ENCODE peak calls at places on chromosomes 13 and 19, in six cellular contexts. E, L, W, J, I and C are unnamed samples.
A peak's percentile ranks its signal among the peaks of the same experiment; 100 is the strongest.

GRCh38 chr19:7337380-7338194 is 11.2 kb upstream of the ARHGEF18 start:
- DNase-seq in I (no peak), J (no peak), E (no peak), W (no peak), L (no peak), C (no peak)

GRCh38 chr13:79679334-79679733 is 198.4 kb downstream of the NDFIP2 start:
- DNase-seq in L (peak; percentile 58), E (no peak), W (peak; percentile 26), I (peak; percentile 89), J (peak; percentile 85), C (peak; percentile 44)

GRCh38 chr13:43374621-43375020 is 351.2 kb downstream of the DNAJC15 start:
- DNase-seq in E (no peak), L (no peak), J (no peak), I (no peak), W (no peak), C (no peak)

GRCh38 chr13:48318714-48319457 is 15.3 kb downstream of the RB1 start:
- DNase-seq in E (no peak), W (no peak), I (no peak), J (peak; percentile 25), L (no peak), C (peak; percentile 19)

GRCh38 chr19:10291554-10292205 is 1.9 kb downstream of the ICAM5 start:
- DNase-seq in L (peak; percentile 42), I (no peak), J (no peak), E (no peak), W (no peak), C (no peak)

GRCh38 chr13:68759617-68760016 is 1348.0 kb upstream of the ATXN8OS start:
- DNase-seq in I (no peak), W (no peak), E (no peak), L (no peak), J (no peak), C (no peak)

GRCh38 chr19:50701367-50701985 is 18.1 kb downstream of the SHANK1 start:
- DNase-seq in W (no peak), J (no peak), E (no peak), L (no peak), I (no peak), C (no peak)

GRCh38 chr13:87810391-87810801 is 139.2 kb downstream of the SLITRK5 start:
- DNase-seq in L (no peak), J (no peak), E (peak; percentile 47), W (no peak), I (peak; percentile 10), C (no peak)

GRCh38 chr19:50266896-50267295 is 62.3 kb downstream of the KCNC3 start:
- DNase-seq in W (no peak), E (no peak), L (no peak), I (no peak), J (no peak), C (no peak)

GRCh38 chr19:41577833-41578232 is 1.9 kb downstream of the CEACAM21 start:
- DNase-seq in L (no peak), I (no peak), J (no peak), E (no peak), W (no peak), C (no peak)

GRCh38 chr19:41575998-41576397 is at the start of gene CEACAM21:
- DNase-seq in J (no peak), I (no peak), E (peak; percentile 75), L (no peak), W (no peak), C (peak; percentile 30)

GRCh38 chr19:41578886-41579285 is 2.9 kb downstream of the CEACAM21 start:
- DNase-seq in J (no peak), E (no peak), I (no peak), W (no peak), L (no peak), C (no peak)

GRCh38 chr19:41577144-41577830 is 1.3 kb downstream of the CEACAM21 start:
- DNase-seq in L (no peak), W (no peak), J (no peak), E (no peak), I (no peak), C (no peak)
- H3K9me3 ChIP-seq in L (peaks cover 6% of the 10 kb centered on the region), W (peaks cover 3% of the 10 kb centered on the region), J (no peaks in the 10 kb centered on the region), E (no peaks in the 10 kb centered on the region), I (no peaks in the 10 kb centered on the region), C (peaks cover 20% of the 10 kb centered on the region)

DNA sequence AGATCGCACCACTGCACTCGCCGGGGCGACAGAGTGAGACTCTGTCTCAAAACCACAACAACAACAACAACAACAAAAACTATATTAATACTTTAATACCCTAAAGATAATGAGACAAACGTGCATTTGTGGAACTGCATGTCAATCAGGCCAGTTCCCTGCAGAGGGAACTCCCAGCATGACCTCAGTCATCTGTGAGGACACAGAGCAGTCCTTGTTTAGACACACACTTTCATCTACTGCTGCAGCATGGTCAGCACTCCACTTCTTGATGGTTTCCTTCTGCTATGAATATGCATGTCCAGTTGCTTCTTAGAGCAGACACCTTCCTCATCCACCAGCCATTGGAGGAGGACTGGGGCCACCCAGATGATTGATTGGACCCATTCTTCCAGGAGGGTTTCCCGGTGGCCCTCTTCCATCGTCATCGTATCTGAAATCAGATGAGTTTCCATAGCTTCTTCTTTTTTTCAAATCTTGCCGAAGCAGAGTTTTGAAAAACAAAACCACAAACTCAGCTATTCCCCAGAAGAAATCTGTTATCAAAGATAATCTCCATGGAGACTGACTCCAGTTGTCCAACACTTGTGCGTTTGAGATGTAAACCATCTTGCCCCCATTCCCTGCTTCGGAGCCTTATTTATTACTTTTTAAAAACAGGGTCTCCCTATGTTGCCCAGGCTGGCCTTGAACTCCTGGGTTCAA is 26.5 kb downstream of the ZNF607 start:
- DNase-seq in E (no peak), I (no peak), J (no peak), W (no peak), L (no peak), C (no peak)
- H3K4me3 ChIP-seq in E (no peak overlapping the region), I (no peak overlapping the region), J (no peak overlapping the region), W (no peak overlapping the region), L (no peak overlapping the region), C (peak overlapping the region; percentile 66)

GRCh38 chr13:33275916-33276315 is 9.6 kb downstream of the STARD13 start:
- DNase-seq in W (no peak), J (no peak), E (no peak), L (no peak), I (no peak), C (no peak)
- H3K9me3 ChIP-seq in W (no peaks in the 10 kb centered on the region), J (no peaks in the 10 kb centered on the region), E (no peaks in the 10 kb centered on the region), L (no peaks in the 10 kb centered on the region), I (no peaks in the 10 kb centered on the region), C (no peaks in the 10 kb centered on the region)

DNA sequence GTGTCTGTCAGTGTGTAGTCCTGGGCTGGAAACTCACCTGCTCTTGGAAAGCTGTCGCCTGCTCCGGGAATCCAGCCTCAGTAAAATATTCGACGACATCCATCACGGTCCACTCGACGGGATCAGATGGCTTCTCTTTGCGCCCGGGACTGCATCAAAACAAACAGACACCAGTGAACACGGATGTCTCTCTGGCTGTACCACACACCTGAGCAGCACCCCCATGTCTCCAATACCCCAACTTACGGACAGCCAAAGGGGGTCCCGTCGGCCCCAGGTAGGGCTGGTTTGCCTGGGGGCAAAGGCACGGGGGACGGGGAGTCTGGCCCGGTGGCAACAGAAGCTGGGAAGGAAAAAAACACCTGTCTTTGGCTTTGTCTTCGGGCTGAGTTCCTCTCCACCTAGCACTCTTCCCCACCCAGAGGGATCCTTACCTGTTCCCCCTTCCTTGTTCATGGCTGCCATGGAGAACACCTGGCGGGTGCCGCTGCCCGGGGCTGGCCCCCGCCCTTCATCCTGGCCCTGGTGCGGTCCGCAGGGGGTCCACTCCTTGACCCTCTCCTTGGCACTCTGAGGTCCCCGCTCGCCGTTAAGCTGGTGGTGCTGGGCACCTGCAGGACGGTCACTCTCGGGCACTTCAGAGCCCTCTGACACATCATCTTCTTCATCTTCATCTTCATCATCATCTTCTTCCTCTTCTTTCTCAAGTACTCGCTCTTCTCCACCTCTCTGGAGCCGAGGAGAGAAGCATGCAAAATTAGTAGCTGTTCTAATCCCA is 1.7 kb downstream of the SAMD1 start:
- DNase-seq in L (no peak), E (no peak), J (no peak), W (no peak), I (peak; percentile 8), C (no peak)
- H3K4me3 ChIP-seq in L (no peak overlapping the region), E (no peak overlapping the region), J (no peak overlapping the region), W (peak overlapping the region; percentile 77), I (peak overlapping the region; percentile 52), C (peak overlapping the region; percentile 93)

GRCh38 chr19:23554548-23554947 is 132.5 kb downstream of the ZNF675 start:
- DNase-seq in I (no peak), W (no peak), J (no peak), L (peak; percentile 95), E (no peak), C (no peak)

GRCh38 chr19:23561341-23561740 is 125.7 kb downstream of the ZNF675 start:
- DNase-seq in E (no peak), I (no peak), L (peak; percentile 36), J (no peak), W (no peak), C (no peak)

GRCh38 chr19:23557381-23557780 is 129.6 kb downstream of the ZNF675 start:
- DNase-seq in I (no peak), E (no peak), J (no peak), L (no peak), W (no peak), C (no peak)

GRCh38 chr19:23560051-23560450 is 127.0 kb downstream of the ZNF675 start:
- DNase-seq in L (no peak), E (no peak), I (no peak), J (no peak), W (no peak), C (no peak)

DNA sequence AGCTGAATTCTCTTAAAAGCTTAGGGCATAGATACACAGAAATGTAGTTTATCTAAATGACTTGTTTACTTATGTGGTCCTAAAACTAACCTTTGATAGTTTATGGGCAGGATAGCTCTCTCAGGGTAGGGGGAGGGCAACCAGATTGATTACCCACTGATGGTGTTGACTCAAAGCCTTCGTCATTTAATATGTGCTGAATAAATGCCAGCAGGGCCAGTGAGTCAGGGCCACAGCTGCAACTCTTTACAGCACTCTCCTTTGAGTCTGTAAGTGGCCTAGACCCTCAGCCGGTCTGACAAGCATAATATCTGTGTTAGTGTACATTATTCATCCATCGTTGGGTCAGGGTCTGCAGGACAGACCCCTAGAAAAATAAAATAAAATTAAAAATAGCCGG is 128.5 kb downstream of the ZNF675 start:
- DNase-seq in E (no peak), L (no peak), W (no peak), I (no peak), J (no peak), C (no peak)
- H3K9me3 ChIP-seq in E (no peaks in the 10 kb centered on the region), L (peaks cover 7% of the 10 kb centered on the region), W (peaks cover 18% of the 10 kb centered on the region), I (no peaks in the 10 kb centered on the region), J (no peaks in the 10 kb centered on the region), C (no peaks in the 10 kb centered on the region)